ENCODE peak calls at places on chromosomes 4 and X, in four cellular contexts. J, H, O and X are unnamed samples.

GRCh38 chrX:45196701-45197100 is 4.0 kb downstream of the DIPK2B start:
- DNase-seq in O (no peak), H (no peak), J (no peak), X (no peak)

GRCh38 chr4:108959497-108959896 is 196.6 kb upstream of the ETNPPL start:
- DNase-seq in J (no peak), H (no peak), O (no peak), X (no peak)

GRCh38 chr4:112855058-112855457 is 194.4 kb upstream of the ANK2 start:
- DNase-seq in O (no peak), H (no peak), J (no peak), X (no peak)

GRCh38 chr4:53706422-53707032 is 115.2 kb upstream of the LNX1 start:
- DNase-seq in H (no peak), O (no peak), J (peak; percentile 15), X (no peak)

GRCh38 chr4:84932462-84932861 is 34.0 kb downstream of the WDFY3 start:
- DNase-seq in J (no peak), H (no peak), O (no peak), X (no peak)

GRCh38 chrX:53071604-53072417 is 10.4 kb upstream of the TSPYL2 start:
- DNase-seq in O (peak; percentile 51), H (peak; percentile 66), J (peak; percentile 70), X (no peak)

GRCh38 chr4:143564472-143564871 is 51.0 kb downstream of the SMARCA5 start:
- DNase-seq in H (no peak), J (no peak), O (no peak), X (no peak)

GRCh38 chr4:87659247-87659931 is 9.3 kb downstream of the DMP1 start:
- DNase-seq in J (no peak), H (no peak), O (no peak), X (no peak)

GRCh38 chrX:10965399-10965798 is 145.7 kb upstream of the HCCS start:
- DNase-seq in J (no peak), H (no peak), O (no peak), X (no peak)

GRCh38 chr4:77618383-77619241 is 13.0 kb downstream of the CXCL13 start:
- DNase-seq in O (no peak), H (peak; percentile 42), J (peak; percentile 79), X (peak; percentile 88)

GRCh38 chrX:3066555-3066954 is 25.3 kb downstream of the ARSF start:
- DNase-seq in O (no peak), H (no peak), J (peak; percentile 12), X (no peak)

GRCh38 chr4:120001850-120002249 is 64.8 kb downstream of the MAD2L1 start:
- DNase-seq in J (no peak), O (no peak), H (no peak), X (no peak)

GRCh38 chr4:82047731-82048130 is 326.1 kb downstream of the HNRNPD start:
- DNase-seq in O (no peak), H (no peak), J (no peak), X (no peak)

GRCh38 chr4:105714071-105714521 is 5.5 kb downstream of the GSTCD start:
- DNase-seq in O (no peak), H (no peak), J (no peak), X (no peak)

GRCh38 chr4:158644755-158645154 is 26.9 kb downstream of the C4orf46 start:
- DNase-seq in J (no peak), H (no peak), O (no peak), X (no peak)

GRCh38 chr4:3168029-3168428 is 80.9 kb upstream of the MSANTD1 start:
- DNase-seq in H (no peak), O (no peak), J (no peak), X (no peak)